ENCODE peak calls at places on chromosomes 5 and 9, in five cellular contexts. P is mesenchymal stem cell, L is GM23248, S is thyroid gland, J is A549. H is an unnamed sample. For H3K4me1, the result is how much of the 10 kb centered on the place peaks cover.

GRCh38 chr5:11596185-11596584 is 308.1 kb downstream of the CTNND2 start:
- DNase-seq in P (no peak), J (no peak), S (no peak), L (no peak), H (no peak)

GRCh38 chr5:117568622-117569021 is 994.0 kb upstream of the SEMA6A start:
- DNase-seq in L (no peak), S (no peak), J (no peak), P (no peak), H (no peak)

GRCh38 chr9:16075695-16076094 is 522.9 kb downstream of the CCDC171 start:
- DNase-seq in P (no peak), S (no peak), J (no peak), L (no peak), H (no peak)

GRCh38 chr5:122683631-122684030 is 91.2 kb upstream of the SNX2 start:
- DNase-seq in P (no peak), L (no peak), S (no peak), J (no peak), H (no peak)

GRCh38 chr9:18353473-18353872 is 120.5 kb upstream of the ADAMTSL1 start:
- DNase-seq in L (no peak), P (no peak), S (no peak), J (no peak), H (no peak)

GRCh38 chr9:130030821-130031481 is 12.0 kb downstream of the FNBP1 start:
- DNase-seq in L (no peak), P (no peak), S (no peak), J (no peak), H (no peak)

GRCh38 chr9:133545494-133546286 is 11.2 kb downstream of the ADAMTSL2 start:
- DNase-seq in L (no peak), P (no peak), J (no peak), S (no peak), H (no peak)

GRCh38 chr5:123752576-123752975 is 240.6 kb downstream of the CSNK1G3 start:
- DNase-seq in L (peak), J (no peak), S (peak), P (peak), H (peak)

GRCh38 chr5:158155811-158156495 is 297.0 kb upstream of the CLINT1 start:
- DNase-seq in P (no peak), J (no peak), L (peak), S (no peak), H (no peak)

GRCh38 chr9:113705306-113705937 is 170.7 kb upstream of the ZNF618 start:
- DNase-seq in L (no peak), P (no peak), J (no peak), S (no peak), H (no peak)

GRCh38 chr5:146789712-146790660 is 88.6 kb downstream of the PPP2R2B start:
- DNase-seq in P (no peak), J (no peak), S (no peak), L (no peak), H (no peak)

GRCh38 chr9:34363619-34364351 is 12.9 kb downstream of the MYORG start:
- DNase-seq in S (no peak), J (no peak), L (no peak), P (no peak), H (no peak)

GRCh38 chr5:63401434-63402046 is 560.7 kb downstream of the HTR1A start:
- DNase-seq in S (peak), P (peak), L (peak), J (peak), H (peak)

GRCh38 chr5:57349214-57349613 is 133.4 kb downstream of the ACTBL2 start:
- DNase-seq in L (no peak), P (no peak), S (no peak), J (no peak), H (no peak)

GRCh38 chr5:125267636-125268248 is 521.3 kb upstream of the ZNF608 start:
- DNase-seq in P (no peak), S (no peak), J (no peak), L (no peak), H (no peak)

GRCh38 chr5:164000241-164000640 is 494.8 kb downstream of the MAT2B start:
- DNase-seq in P (no peak), J (no peak), S (no peak), L (no peak), H (no peak)

GRCh38 chr9:36962721-36963120 is 71.3 kb downstream of the PAX5 start:
- DNase-seq in L (no peak), J (no peak), P (no peak), S (no peak), H (no peak)

GRCh38 chr9:133869674-133870419 is 122.3 kb downstream of the VAV2 start:
- DNase-seq in P (no peak), L (no peak), J (no peak), S (no peak), H (no peak)

GRCh38 chr5:149429839-149430721 is 51.0 kb upstream of the IL17B start:
- DNase-seq in S (no peak), L (no peak), J (no peak), P (peak), H (no peak)

GRCh38 chr5:64165500-64166200 is at the start of gene RNF180:
- DNase-seq in J (peak), L (peak), P (peak), S (peak), H (no peak)

GRCh38 chr5:175059687-175060194 is 335.4 kb downstream of the MSX2 start:
- DNase-seq in S (no peak), J (peak), L (peak), P (no peak), H (peak)

GRCh38 chr5:106288977-106289376 is 1381.8 kb downstream of the EFNA5 start:
- DNase-seq in S (no peak), P (no peak), J (no peak), L (no peak), H (no peak)

GRCh38 chr5:62283856-62284255 is 22.1 kb upstream of the KIF2A start:
- DNase-seq in P (no peak), J (no peak), S (no peak), L (no peak), H (no peak)

GRCh38 chr9:37943329-37944265 is 39.7 kb upstream of the SLC25A51 start:
- DNase-seq in L (peak), P (peak), J (no peak), S (peak), H (peak)

GRCh38 chr9:93125331-93125894 is 8.6 kb downstream of the NINJ1 start:
- DNase-seq in L (no peak), J (no peak), P (no peak), S (no peak), H (no peak)

GRCh38 chr9:93127395-93127911 is 6.6 kb downstream of the NINJ1 start:
- DNase-seq in S (peak), P (no peak), L (no peak), J (no peak), H (no peak)

GRCh38 chr9:93126151-93126781 is 7.8 kb downstream of the NINJ1 start:
- DNase-seq in J (no peak), P (no peak), S (peak), L (no peak), H (no peak)

GRCh38 chr9:93128011-93128714 is 5.9 kb downstream of the NINJ1 start:
- DNase-seq in L (no peak), J (no peak), P (no peak), S (peak), H (no peak)

DNA sequence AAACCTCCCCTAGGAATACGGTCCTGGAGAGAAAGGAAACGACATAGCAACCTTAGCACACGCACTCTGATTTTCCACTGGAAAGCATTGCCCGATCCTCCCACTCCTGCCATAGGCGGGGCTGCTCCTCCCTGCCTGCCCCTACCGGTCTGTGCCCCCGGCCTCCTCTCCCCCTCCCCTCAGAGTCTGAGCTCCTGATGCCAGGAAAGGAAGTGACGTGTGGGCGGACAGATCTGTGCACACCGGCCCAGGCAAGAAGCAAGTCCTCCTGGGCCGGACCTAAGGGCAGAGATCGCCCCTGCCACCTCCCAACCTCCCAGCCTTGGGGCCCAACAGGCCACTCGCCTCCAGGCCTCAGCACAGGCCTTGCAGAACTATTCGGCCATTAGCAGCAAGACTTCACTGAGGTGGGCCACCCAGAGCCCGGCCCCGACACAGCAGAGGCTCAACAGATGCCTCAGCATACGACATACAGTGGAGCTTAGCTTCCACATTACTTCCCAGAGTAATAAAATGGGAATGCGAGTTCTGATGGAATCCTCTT is 7.2 kb downstream of the NINJ1 start:
- DNase-seq in P (peak), S (peak), L (no peak), J (no peak), H (no peak)
- H3K4me1 ChIP-seq in P (half or more), S (half or more), L (under half), J (under half), H (under half)

GRCh38 chr5:111927191-111927590 is 170.2 kb upstream of the NREP start:
- DNase-seq in S (no peak), P (no peak), L (peak), J (no peak), H (peak)

DNA sequence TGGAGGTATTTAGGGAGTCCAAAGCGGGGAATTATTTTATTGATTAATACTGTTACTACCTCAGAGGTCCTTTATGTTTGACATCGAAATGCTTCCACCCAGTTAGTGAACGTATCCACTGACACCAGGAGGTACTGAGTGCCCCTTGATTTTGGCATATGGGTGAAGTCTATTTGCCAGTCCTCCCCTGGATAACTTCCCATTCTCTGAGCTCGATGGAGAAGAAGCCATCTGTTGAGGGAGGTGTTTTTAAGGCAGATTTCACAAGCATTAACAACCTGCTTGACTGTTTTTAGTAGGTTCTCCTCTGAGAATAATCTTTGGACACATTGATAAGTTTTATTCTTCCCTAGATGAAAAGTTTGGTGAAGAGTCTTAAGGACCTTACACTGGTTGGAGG is 165.3 kb upstream of the NREP start:
- DNase-seq in L (no peak), J (no peak), P (no peak), S (no peak), H (no peak)
- H3K4me1 ChIP-seq in L (under half), J (under half), P (under half), S (under half), H (under half)

GRCh38 chr9:10876333-10876732 is 263.5 kb upstream of the PTPRD start:
- DNase-seq in J (no peak), L (no peak), P (peak), S (no peak), H (no peak)

GRCh38 chr9:10873999-10874398 is 261.2 kb upstream of the PTPRD start:
- DNase-seq in L (no peak), P (no peak), J (no peak), S (no peak), H (no peak)

DNA sequence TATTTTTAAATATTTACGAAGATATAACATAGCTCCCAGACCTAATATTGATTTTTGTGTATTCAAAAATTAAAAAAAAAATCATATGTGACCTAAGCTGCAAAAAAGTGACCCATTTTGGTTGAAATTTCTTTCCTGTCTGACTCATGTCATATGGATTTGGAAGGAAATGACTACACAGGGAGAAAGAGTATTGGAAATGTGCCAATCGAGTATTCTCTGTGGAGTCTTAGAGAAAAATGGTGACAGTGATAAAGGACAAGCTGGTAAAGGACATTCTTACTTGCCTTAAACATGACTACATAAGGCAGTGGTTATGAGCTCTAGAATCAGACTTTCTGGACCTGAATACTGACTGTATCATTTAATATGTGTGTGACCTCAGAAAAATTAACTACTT is 262.9 kb upstream of the PTPRD start:
- DNase-seq in L (no peak), S (no peak), P (peak), J (no peak), H (no peak)
- H3K4me1 ChIP-seq in L (under half), S (under half), P (under half), J (under half), H (under half)

GRCh38 chr5:138725153-138725884 is 27.9 kb upstream of the CTNNA1 start:
- DNase-seq in S (peak), J (no peak), L (peak), P (peak), H (no peak)
- H3K4me1 ChIP-seq in S (under half), J (under half), L (under half), P (under half), H (under half)

GRCh38 chr5:14184082-14184481 is 40.9 kb downstream of the TRIO start:
- DNase-seq in J (no peak), P (no peak), S (no peak), L (no peak), H (no peak)

GRCh38 chr5:14184725-14185124 is 41.6 kb downstream of the TRIO start:
- DNase-seq in P (no peak), S (no peak), L (peak), J (no peak), H (no peak)

GRCh38 chr5:14181299-14181968 is 38.3 kb downstream of the TRIO start:
- DNase-seq in S (no peak), P (no peak), L (no peak), J (no peak), H (no peak)

GRCh38 chr5:14183187-14183939 is 40.2 kb downstream of the TRIO start:
- DNase-seq in J (no peak), L (peak), P (peak), S (no peak), H (no peak)

GRCh38 chr5:14182761-14183160 is 39.6 kb downstream of the TRIO start:
- DNase-seq in J (no peak), L (no peak), P (no peak), S (no peak), H (no peak)
- H3K4me1 ChIP-seq in J (half or more), L (half or more), P (under half), S (under half), H (half or more)

GRCh38 chr5:120231563-120231962 is 232.5 kb upstream of the PRR16 start:
- DNase-seq in P (no peak), L (no peak), J (no peak), S (no peak), H (no peak)

GRCh38 chr5:120228262-120229031 is 235.7 kb upstream of the PRR16 start:
- DNase-seq in P (no peak), S (no peak), J (no peak), L (no peak), H (no peak)

DNA sequence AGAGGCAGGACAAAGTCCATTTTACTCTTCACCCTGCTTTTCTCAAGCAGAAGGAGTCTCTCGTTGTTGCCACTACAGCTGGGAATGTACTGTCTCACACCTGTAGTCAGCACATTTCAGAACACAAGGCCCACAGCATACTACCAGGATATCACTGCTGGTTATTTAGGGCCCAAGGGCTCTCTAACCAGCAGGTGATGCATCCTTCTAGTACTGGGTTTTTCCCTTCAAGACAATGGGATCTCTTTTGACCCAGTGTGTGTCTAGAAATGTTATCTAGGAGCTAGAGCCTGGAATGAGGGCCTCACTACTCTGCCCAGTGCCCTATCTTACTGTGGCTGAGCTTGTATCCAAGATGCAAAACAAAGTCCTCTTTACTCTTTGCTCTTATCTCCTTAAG is 235.1 kb upstream of the PRR16 start:
- DNase-seq in P (no peak), S (no peak), L (no peak), J (no peak), H (no peak)
- H3K4me1 ChIP-seq in P (under half), S (under half), L (under half), J (under half), H (under half)

GRCh38 chr5:178627259-178627598 is 379 bp upstream of the CLK4 start:
- DNase-seq in J (no peak), L (no peak), S (no peak), P (no peak), H (no peak)
- H3K4me1 ChIP-seq in J (under half), L (under half), S (under half), P (under half), H (under half)

DNA sequence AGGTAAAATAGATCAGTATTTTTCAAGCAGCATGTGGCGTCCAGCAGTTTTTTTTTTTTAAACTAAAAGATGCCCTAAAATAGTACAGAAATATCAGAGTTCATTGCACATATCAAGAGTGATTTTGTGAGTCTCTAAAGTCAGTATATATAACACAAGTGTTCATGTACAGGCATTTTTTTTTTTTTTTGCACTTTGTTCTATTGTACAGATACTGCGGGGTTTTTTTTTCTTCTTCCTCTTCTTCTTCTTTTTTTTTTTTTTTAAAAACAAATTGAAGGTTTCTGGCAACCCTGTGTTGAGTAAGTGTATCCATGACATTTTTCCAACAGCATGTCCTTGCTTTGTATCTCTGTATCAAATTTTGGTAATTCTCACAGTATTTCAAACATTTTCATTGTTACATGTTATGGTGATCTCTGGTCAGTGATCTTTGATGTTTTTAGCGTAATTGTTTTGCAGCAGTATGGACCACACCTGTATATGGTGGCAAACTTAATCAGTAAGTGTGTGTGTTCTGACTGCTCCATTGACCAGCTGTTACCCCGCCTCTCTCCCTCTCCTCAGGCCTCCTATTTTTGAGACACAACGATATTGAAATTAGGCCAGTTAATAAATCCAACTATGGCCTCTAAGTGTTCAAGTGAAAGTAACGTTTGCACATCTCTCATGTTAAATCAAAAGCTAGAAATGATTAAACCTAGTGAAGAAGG is 76.8 kb downstream of the TRIO start:
- DNase-seq in J (no peak), S (no peak), P (no peak), L (no peak), H (no peak)
- H3K4me1 ChIP-seq in J (half or more), S (under half), P (under half), L (half or more), H (under half)